ENCODE peak calls at places on chromosomes 6 and 20, in six cellular contexts. N is mammary epithelial cell, J is fibroblast of lung, C is GM20000, P is RWPE1, F is esophagus squamous epithelium. M is an unnamed sample.
A peak's percentile ranks its signal among the peaks of the same experiment; 100 is the strongest.

GRCh38 chr20:48298851-48299484 is 513.7 kb upstream of the SULF2 start:
- DNase-seq in N (peak; percentile 86), J (peak; percentile 90), C (no peak), P (peak; percentile 90), F (no peak), M (peak; percentile 90)

GRCh38 chr6:91376686-91377085 is 789.8 kb upstream of the MAP3K7 start:
- DNase-seq in N (no peak), J (peak; percentile 2), C (no peak), P (no peak), F (no peak), M (no peak)

GRCh38 chr6:142810952-142811514 is 133.9 kb downstream of the HIVEP2 start:
- DNase-seq in N (no peak), J (peak; percentile 19), C (no peak), P (no peak), F (no peak), M (peak; percentile 55)

GRCh38 chr6:160678744-160679401 is 14.8 kb upstream of the LPA start:
- DNase-seq in N (no peak), J (no peak), C (no peak), P (no peak), F (no peak), M (no peak)

GRCh38 chr6:47977314-47977713 is 133.7 kb downstream of the PTCHD4 start:
- DNase-seq in N (no peak), J (no peak), C (no peak), P (no peak), F (no peak), M (no peak)

GRCh38 chr6:127586372-127586771 is 9.4 kb downstream of the C6orf58 start:
- DNase-seq in N (no peak), J (no peak), C (no peak), P (no peak), F (no peak), M (no peak)

GRCh38 chr6:113599444-113599843 is 257.7 kb upstream of the MARCKS start:
- DNase-seq in N (no peak), J (peak; percentile 74), C (no peak), P (no peak), F (no peak), M (no peak)

GRCh38 chr6:97306946-97307345 is 23.9 kb upstream of the MMS22L start:
- DNase-seq in N (no peak), J (no peak), C (no peak), P (no peak), F (no peak), M (no peak)

GRCh38 chr20:63502671-63503172 is 3.8 kb upstream of the EEF1A2 start:
- DNase-seq in N (no peak), J (no peak), C (no peak), P (no peak), F (no peak), M (no peak)

GRCh38 chr6:7721654-7722053 is 4.2 kb upstream of the BMP6 start:
- DNase-seq in N (peak; percentile 26), J (no peak), C (peak; percentile 57), P (no peak), F (no peak), M (no peak)

GRCh38 chr20:710762-711120 is 35.1 kb upstream of the SCRT2 start:
- DNase-seq in N (no peak), J (no peak), C (no peak), P (no peak), F (no peak), M (no peak)

GRCh38 chr20:38420232-38421085 is 14.7 kb downstream of the SNHG17 start:
- DNase-seq in N (no peak), J (no peak), C (no peak), P (no peak), F (no peak), M (no peak)

GRCh38 chr6:72218125-72218524 is 331.8 kb downstream of the RIMS1 start:
- DNase-seq in N (peak; percentile 11), J (peak; percentile 15), C (peak; percentile 17), P (peak; percentile 18), F (no peak), M (peak; percentile 37)

GRCh38 chr6:16321826-16322225 is 83.4 kb downstream of the GMPR start:
- DNase-seq in N (no peak), J (no peak), C (no peak), P (no peak), F (no peak), M (no peak)

GRCh38 chr6:12548526-12548925 is 168.0 kb upstream of the PHACTR1 start:
- DNase-seq in N (no peak), J (peak; percentile 95), C (no peak), P (no peak), F (no peak), M (peak; percentile 83)

GRCh38 chr6:108559097-108559883 is 1.4 kb upstream of the FOXO3 start:
- DNase-seq in N (peak; percentile 82), J (peak; percentile 83), C (peak; percentile 84), P (peak; percentile 73), F (peak; percentile 66), M (peak; percentile 77)

GRCh38 chr6:108558372-108559096 is 2.2 kb upstream of the FOXO3 start:
- DNase-seq in N (peak; percentile 98), J (peak; percentile 99), C (peak; percentile 92), P (peak; percentile 83), F (peak; percentile 91), M (peak; percentile 99)

GRCh38 chr6:108556250-108556649 is 4.5 kb upstream of the FOXO3 start:
- DNase-seq in N (no peak), J (no peak), C (no peak), P (no peak), F (no peak), M (no peak)

GRCh38 chr6:108556864-108557493 is 3.7 kb upstream of the FOXO3 start:
- DNase-seq in N (no peak), J (peak; percentile 20), C (no peak), P (no peak), F (no peak), M (peak; percentile 73)

DNA sequence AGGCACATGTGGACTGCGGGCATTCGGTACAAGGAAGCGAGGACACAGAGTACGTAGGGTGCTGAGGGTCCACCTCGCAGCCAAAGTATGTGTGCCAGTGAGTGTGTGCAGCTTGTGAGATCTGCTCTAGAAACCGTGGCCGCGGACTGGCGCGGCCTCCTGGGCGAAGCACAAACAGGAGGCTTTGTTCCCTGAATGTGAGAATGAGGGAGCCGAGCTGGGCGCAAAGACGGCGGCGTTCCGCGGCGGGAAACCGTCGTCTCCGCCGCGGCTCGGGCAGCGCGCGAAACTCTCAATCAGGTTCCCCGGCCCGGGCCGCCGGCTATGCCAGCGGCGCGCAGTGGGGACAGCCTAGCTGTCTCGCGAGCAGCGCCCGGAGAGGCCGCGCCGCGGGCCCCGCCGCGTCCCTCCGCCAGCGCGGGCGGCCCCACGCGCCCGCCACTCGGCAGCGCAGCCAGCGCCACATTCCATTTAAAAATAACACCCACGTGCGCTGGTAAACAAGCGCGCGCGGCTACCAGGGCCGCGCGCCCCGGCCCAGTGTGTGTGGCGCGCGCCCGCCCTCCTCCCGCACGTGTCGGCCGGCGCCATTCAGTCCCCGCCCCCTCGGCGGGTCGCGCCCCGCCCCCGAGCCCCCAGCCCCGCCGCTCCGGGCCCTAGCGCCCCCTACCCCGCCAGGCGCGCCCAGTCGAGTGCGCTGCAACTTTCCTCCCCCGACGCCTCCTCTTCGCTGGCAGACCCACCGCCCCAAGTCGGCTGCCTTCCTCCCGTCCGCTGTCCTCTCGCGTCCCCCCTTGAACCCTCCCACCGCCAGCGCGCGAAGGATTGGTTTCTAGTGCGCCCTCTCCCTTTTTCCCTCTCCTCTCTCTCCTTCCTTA is 3.0 kb upstream of the FOXO3 start:
- DNase-seq in N (peak; percentile 49), J (peak; percentile 59), C (peak; percentile 65), P (peak; percentile 57), F (peak; percentile 48), M (peak; percentile 61)
- TF ChIP-seq CTCF in N (no peak), J (no peak), C (no peak), P (no peak), F (no peak), M (peak; percentile 28)

GRCh38 chr6:392441-393390 is 1.2 kb downstream of the IRF4 start:
- DNase-seq in N (no peak), J (peak; percentile 6), C (no peak), P (no peak), F (no peak), M (no peak)

GRCh38 chr6:389622-390021 is 1.9 kb upstream of the IRF4 start:
- DNase-seq in N (no peak), J (no peak), C (peak; percentile 82), P (no peak), F (no peak), M (no peak)

GRCh38 chr6:389143-389542 is 2.4 kb upstream of the IRF4 start:
- DNase-seq in N (no peak), J (no peak), C (no peak), P (no peak), F (no peak), M (no peak)

GRCh38 chr6:391559-392440 is at the start of gene IRF4:
- DNase-seq in N (no peak), J (no peak), C (peak; percentile 97), P (no peak), F (no peak), M (no peak)

DNA sequence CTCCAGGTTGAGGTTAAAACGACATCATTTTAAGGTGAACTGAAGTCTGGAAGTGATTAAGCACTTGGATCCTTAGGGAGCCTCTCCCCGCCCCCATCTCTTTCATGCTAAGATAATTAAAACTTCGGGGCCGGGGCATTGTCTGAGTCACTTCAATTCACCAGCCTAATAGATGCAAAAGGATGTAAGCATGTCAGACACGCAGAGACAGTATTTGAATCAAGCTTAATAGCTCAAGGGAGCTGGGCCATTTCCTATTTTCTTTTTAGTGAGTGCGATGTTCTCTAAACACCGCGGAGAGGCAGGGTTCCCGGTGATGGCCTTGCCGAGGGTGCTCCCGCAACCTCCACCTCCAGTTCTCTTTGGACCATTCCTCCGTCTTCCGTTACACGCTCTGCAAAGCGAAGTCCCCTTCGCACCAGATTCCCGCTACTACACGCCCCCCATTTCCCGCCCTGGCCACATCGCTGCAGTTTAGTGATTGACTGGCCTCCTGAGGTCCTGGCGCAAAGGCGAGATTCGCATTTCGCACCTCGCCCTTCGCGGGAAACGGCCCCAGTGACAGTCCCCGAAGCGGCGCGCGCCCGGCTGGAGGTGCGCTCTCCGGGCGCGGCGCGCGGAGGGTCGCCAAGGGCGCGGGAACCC is 516 bp upstream of the IRF4 start:
- DNase-seq in N (no peak), J (peak; percentile 6), C (peak; percentile 76), P (no peak), F (no peak), M (peak; percentile 28)
- TF ChIP-seq CTCF in N (no peak), J (no peak), C (no peak), P (no peak), F (no peak), M (no peak)

GRCh38 chr6:9516207-9516606 is 898.7 kb downstream of the TFAP2A start:
- DNase-seq in N (peak; percentile 76), J (peak; percentile 88), C (no peak), P (peak; percentile 76), F (no peak), M (peak; percentile 59)
- TF ChIP-seq CTCF in N (no peak), J (no peak), C (no peak), P (no peak), F (no peak), M (no peak)

GRCh38 chr6:17589402-17590116 is 10.5 kb upstream of the FAM8A1 start:
- DNase-seq in N (peak; percentile 91), J (peak; percentile 97), C (no peak), P (peak; percentile 84), F (no peak), M (peak; percentile 82)

GRCh38 chr6:17583811-17584210 is 16.3 kb upstream of the FAM8A1 start:
- DNase-seq in N (no peak), J (peak; percentile 44), C (no peak), P (no peak), F (no peak), M (peak; percentile 43)

GRCh38 chr6:17584241-17584803 is 15.8 kb upstream of the FAM8A1 start:
- DNase-seq in N (peak; percentile 58), J (peak; percentile 72), C (peak; percentile 66), P (peak; percentile 66), F (no peak), M (peak; percentile 78)

GRCh38 chr6:17588011-17588410 is 12.1 kb upstream of the FAM8A1 start:
- DNase-seq in N (no peak), J (no peak), C (no peak), P (no peak), F (no peak), M (no peak)

GRCh38 chr6:17585766-17586502 is 14.2 kb upstream of the FAM8A1 start:
- DNase-seq in N (peak; percentile 27), J (peak; percentile 8), C (no peak), P (peak; percentile 26), F (no peak), M (no peak)
- TF ChIP-seq CTCF in N (peak; percentile 41), J (no peak), C (no peak), P (no peak), F (no peak), M (peak; percentile 56)